ENCODE peak calls at places on chromosomes 16 and 17, in nine cellular contexts. G is uterus, S is endodermal cell, Q is right lobe of liver, I is brain microvascular endothelial cell, T is suprapubic skin, V is left ventricle myocardium inferior, L is heart left ventricle, P is IMR-90. N is an unnamed sample. For H3K36me3, the result is how much of the 10 kb centered on the place peaks cover.

GRCh38 chr17:76268015-76268749 is 3.0 kb downstream of the UBALD2 start:
- DNase-seq in I (peak), Q (peak), P (peak), S (no peak), V (peak), L (peak), G (peak), T (peak), N (peak)

GRCh38 chr16:82741073-82741615 is 114.4 kb downstream of the CDH13 start:
- DNase-seq in P (peak), V (no peak), Q (no peak), L (no peak), S (no peak), T (no peak), G (no peak), I (peak), N (peak)

GRCh38 chr17:39045948-39046679 is 78.9 kb upstream of the FBXO47 start:
- DNase-seq in P (no peak), L (no peak), I (no peak), V (no peak), G (no peak), Q (no peak), T (peak), S (peak), N (no peak)

GRCh38 chr16:22120440-22120839 is 28.1 kb downstream of the VWA3A start:
- DNase-seq in T (no peak), I (no peak), S (peak), P (no peak), V (no peak), L (no peak), G (no peak), Q (no peak), N (no peak)

GRCh38 chr16:19431636-19432340 is 14.1 kb downstream of the TMC5 start:
- DNase-seq in I (no peak), S (no peak), Q (no peak), P (no peak), G (no peak), L (no peak), T (no peak), V (no peak), N (peak)

GRCh38 chr16:13122074-13122473 is 220.7 kb downstream of the SHISA9 start:
- DNase-seq in I (no peak), L (no peak), V (no peak), T (no peak), S (no peak), P (no peak), G (no peak), Q (no peak), N (no peak)

GRCh38 chr17:7932483-7932891 is 481 bp downstream of the CNTROB start:
- DNase-seq in I (peak), T (no peak), V (no peak), P (peak), G (peak), L (no peak), S (no peak), Q (no peak), N (peak)

GRCh38 chr17:2688351-2689342 is 22.9 kb downstream of the CLUH start:
- DNase-seq in I (no peak), Q (peak), P (no peak), V (peak), G (no peak), T (peak), S (peak), L (peak), N (no peak)

GRCh38 chr16:23947838-23948237 is 112.1 kb downstream of the PRKCB start:
- DNase-seq in G (no peak), P (no peak), V (no peak), I (no peak), Q (no peak), L (no peak), S (no peak), T (no peak), N (no peak)

GRCh38 chr16:25109643-25110042 is 1.9 kb upstream of the LCMT1 start:
- DNase-seq in I (peak), S (no peak), V (no peak), L (peak), Q (no peak), P (peak), T (no peak), G (no peak), N (peak)

GRCh38 chr16:85029413-85029794 is 1.8 kb downstream of the KIAA0513 start:
- DNase-seq in T (no peak), G (peak), V (no peak), I (no peak), L (no peak), Q (no peak), P (peak), S (peak), N (peak)

GRCh38 chr17:68704897-68705296 is 103.7 kb upstream of the FAM20A start:
- DNase-seq in P (peak), I (no peak), V (no peak), L (no peak), Q (no peak), T (no peak), G (no peak), S (no peak), N (no peak)

GRCh38 chr17:29112780-29113295 is 67.4 kb downstream of the MYO18A start:
- DNase-seq in I (no peak), Q (no peak), S (no peak), L (peak), T (no peak), G (no peak), P (no peak), V (peak), N (no peak)

GRCh38 chr16:4388275-4389021 is 16.8 kb downstream of the VASN start:
- DNase-seq in V (peak), G (no peak), I (no peak), Q (no peak), T (peak), S (peak), P (no peak), L (peak), N (no peak)

GRCh38 chr17:15403276-15403939 is 62.0 kb upstream of the TEKT3 start:
- DNase-seq in G (no peak), I (no peak), L (no peak), T (no peak), P (peak), Q (no peak), S (no peak), V (no peak), N (no peak)

GRCh38 chr17:64773836-64774761 is 112.0 kb upstream of the SMURF2 start:
- DNase-seq in P (peak), T (peak), L (no peak), I (peak), V (no peak), G (no peak), Q (no peak), S (peak), N (peak)

GRCh38 chr17:1796800-1797199 is 32.9 kb downstream of the SMYD4 start:
- DNase-seq in P (no peak), I (no peak), V (no peak), Q (no peak), G (peak), S (no peak), T (no peak), L (no peak), N (no peak)

GRCh38 chr17:74513987-74514631 is 17.2 kb downstream of the CD300LB start:
- DNase-seq in L (no peak), G (no peak), V (no peak), Q (no peak), T (no peak), S (peak), I (peak), P (peak), N (peak)

GRCh38 chr17:82924214-82924613 is 84.4 kb upstream of the ZNF750 start:
- DNase-seq in S (no peak), Q (no peak), L (no peak), V (no peak), T (peak), I (no peak), G (no peak), P (no peak), N (no peak)

DNA sequence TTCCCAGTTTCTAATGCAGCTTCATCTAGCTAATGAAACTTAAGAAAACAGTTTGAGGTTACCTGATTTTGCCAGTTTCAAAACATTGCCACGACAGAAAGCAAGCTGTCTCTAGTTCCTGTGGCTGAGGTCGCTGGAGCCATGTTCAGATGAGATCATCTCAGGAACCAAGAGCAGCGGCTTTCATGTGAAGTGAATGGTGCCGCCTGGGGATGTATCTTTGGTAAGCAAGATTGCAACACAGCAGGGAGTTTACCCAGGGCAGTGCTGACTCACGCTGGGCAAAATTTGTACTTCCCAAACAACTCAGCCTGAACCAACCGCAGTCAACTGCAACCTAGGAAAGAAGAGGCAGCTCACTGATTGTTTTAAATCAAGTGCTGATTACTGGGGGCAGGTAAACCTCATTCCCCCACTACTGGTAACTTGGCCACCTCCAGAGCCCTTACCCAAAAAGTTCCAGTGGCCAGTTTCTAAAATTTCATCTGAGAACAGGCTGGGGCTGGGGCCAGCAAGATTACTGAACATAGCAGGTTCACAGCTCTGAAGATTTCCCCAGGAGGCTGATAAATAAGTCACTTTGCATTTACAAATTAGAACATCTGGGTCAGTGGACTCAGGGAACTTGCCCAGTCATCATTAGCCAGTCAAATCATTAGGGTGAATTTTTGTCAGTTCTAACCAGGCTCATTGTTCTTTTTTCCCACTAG is at the start of gene RFFL:
- DNase-seq in G (peak), P (peak), L (peak), Q (peak), I (peak), V (peak), T (peak), S (peak), N (peak)
- H3K4me3 ChIP-seq in G (peak), P (peak), L (peak), Q (peak), I (no peak), V (peak), T (peak), S (peak), N (no peak)

DNA sequence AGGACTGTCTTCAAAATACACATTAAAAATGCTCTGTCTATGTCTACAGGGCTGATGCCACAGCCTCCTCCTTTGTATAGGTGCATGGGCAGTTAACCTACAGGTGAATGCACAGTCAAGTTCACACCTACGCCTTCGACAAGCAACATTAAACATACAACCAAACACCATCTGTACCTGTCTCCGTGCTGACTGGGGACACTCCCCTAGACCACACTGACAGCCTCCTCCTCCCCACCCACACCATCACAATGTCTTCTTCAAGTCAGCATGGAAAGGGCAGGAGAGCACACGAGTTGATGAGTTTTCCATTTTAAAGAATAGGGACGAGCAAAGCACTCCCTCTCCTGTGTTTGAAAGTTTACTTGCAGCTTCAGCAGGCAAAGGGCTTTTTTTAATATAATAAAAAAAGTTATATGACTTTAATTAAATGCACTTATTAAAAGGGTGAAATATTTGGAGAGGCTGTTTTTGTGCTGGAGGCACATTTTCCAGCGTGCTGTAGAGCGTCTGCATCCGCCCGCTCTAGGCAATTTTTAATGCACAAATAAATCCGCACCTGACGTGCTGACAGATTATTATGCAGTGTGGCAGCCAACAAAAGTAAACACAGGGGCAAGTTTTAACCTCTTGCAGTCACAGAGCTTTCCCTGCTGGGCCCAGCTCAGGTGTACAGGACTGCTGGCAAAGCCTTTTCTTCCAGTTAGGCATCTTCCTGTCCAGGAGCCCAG is 367.9 kb downstream of the SOX9 start:
- DNase-seq in T (no peak), G (no peak), I (no peak), L (no peak), S (peak), P (no peak), Q (peak), V (no peak), N (peak)
- TF ChIP-seq CTCF in T (no peak), G (no peak), I (no peak), L (no peak), S (no peak), P (no peak), Q (no peak), V (no peak), N (no peak)

DNA sequence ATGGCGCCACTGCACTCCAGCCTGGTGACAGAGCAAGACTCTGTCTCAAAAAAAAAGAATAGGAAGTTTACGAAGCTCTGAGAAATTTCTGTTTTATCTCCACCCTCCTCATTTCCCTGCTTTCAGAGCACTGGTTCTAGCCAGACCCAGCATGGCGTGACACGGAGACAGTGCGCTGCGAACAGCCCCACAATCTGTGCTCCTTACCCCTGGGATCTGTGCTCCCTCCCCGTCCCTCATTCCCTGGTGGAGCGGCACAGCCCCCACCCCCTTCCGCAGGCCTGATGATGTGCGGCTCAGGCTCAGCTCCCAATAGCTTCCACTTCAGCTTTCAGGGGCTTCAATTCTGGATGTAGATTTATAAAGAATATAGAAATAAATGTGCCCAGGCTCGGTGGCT is 56.1 kb upstream of the ENDOV start:
- DNase-seq in S (no peak), G (no peak), T (peak), P (no peak), V (no peak), Q (no peak), I (no peak), L (peak), N (no peak)
- H3K36me3 ChIP-seq in S (half or more), G (under half), T (half or more), P (half or more), V (half or more), Q (under half), I (half or more), L (half or more), N (under half)

GRCh38 chr16:57134982-57135381 is 42.6 kb downstream of the CPNE2 start:
- DNase-seq in Q (no peak), L (no peak), P (no peak), S (no peak), T (no peak), G (no peak), V (no peak), I (no peak), N (no peak)
- H3K4me3 ChIP-seq in Q (no peak), L (peak), P (no peak), S (no peak), T (no peak), G (no peak), V (no peak), I (no peak), N (no peak)